ENCODE peak calls at places on chromosome 10, in eight cellular contexts. N, O, Q, Y, F, H, T and J are unnamed samples.

GRCh38 chr10:63466168-63466935 is 575 bp upstream of the JMJD1C start:
- DNase-seq in N (peak), O (peak), Q (peak), Y (peak), F (peak), H (peak), T (peak), J (peak)

GRCh38 chr10:31526178-31526577 is 207.2 kb downstream of the ZEB1 start:
- DNase-seq in N (no peak), O (no peak), Q (no peak), Y (no peak), F (no peak), H (no peak), T (no peak), J (no peak)

GRCh38 chr10:62430881-62431280 is 56.7 kb downstream of the ZNF365 start:
- DNase-seq in N (no peak), O (no peak), Q (no peak), Y (no peak), F (no peak), H (no peak), T (no peak), J (no peak)

GRCh38 chr10:63266337-63267327 is 133.5 kb downstream of the NRBF2 start:
- DNase-seq in N (no peak), O (no peak), Q (no peak), Y (no peak), F (peak), H (peak), T (no peak), J (no peak)

GRCh38 chr10:28954211-28954610 is 276.9 kb downstream of the BAMBI start:
- DNase-seq in N (no peak), O (no peak), Q (peak), Y (no peak), F (peak), H (no peak), T (no peak), J (no peak)

GRCh38 chr10:44828515-44829142 is 82.5 kb upstream of the TMEM72 start:
- DNase-seq in N (no peak), O (no peak), Q (no peak), Y (no peak), F (peak), H (no peak), T (no peak), J (no peak)

GRCh38 chr10:47404446-47404845 is 20.4 kb upstream of the ZNF488 start:
- DNase-seq in N (no peak), O (no peak), Q (no peak), Y (no peak), F (no peak), H (no peak), T (no peak), J (no peak)

GRCh38 chr10:106625761-106626160 is 538.7 kb downstream of the SORCS1 start:
- DNase-seq in N (no peak), O (no peak), Q (no peak), Y (no peak), F (no peak), H (no peak), T (no peak), J (no peak)

GRCh38 chr10:89793649-89794254 is 92.4 kb downstream of the KIF20B start:
- DNase-seq in N (peak), O (peak), Q (peak), Y (peak), F (peak), H (peak), T (peak), J (peak)

GRCh38 chr10:121788717-121789116 is 139.1 kb downstream of the ATE1 start:
- DNase-seq in N (no peak), O (no peak), Q (no peak), Y (no peak), F (no peak), H (no peak), T (no peak), J (no peak)

GRCh38 chr10:70253878-70254765 is 20.9 kb upstream of the PPA1 start:
- DNase-seq in N (no peak), O (no peak), Q (no peak), Y (no peak), F (no peak), H (no peak), T (no peak), J (no peak)

GRCh38 chr10:75616076-75616475 is 184.7 kb downstream of the LRMDA start:
- DNase-seq in N (no peak), O (no peak), Q (no peak), Y (no peak), F (no peak), H (no peak), T (no peak), J (no peak)

GRCh38 chr10:23106508-23106907 is 11.1 kb downstream of the MSRB2 start:
- DNase-seq in N (no peak), O (no peak), Q (no peak), Y (no peak), F (no peak), H (no peak), T (no peak), J (no peak)

GRCh38 chr10:30820282-30820991 is 190.9 kb upstream of the LYZL2 start:
- DNase-seq in N (no peak), O (no peak), Q (peak), Y (no peak), F (peak), H (no peak), T (no peak), J (no peak)

GRCh38 chr10:7412482-7413251 is 1.8 kb upstream of the SFMBT2 start:
- DNase-seq in N (no peak), O (no peak), Q (no peak), Y (peak), F (no peak), H (peak), T (peak), J (peak)

GRCh38 chr10:88346151-88346977 is 236.8 kb downstream of the RNLS start:
- DNase-seq in N (no peak), O (no peak), Q (peak), Y (no peak), F (no peak), H (no peak), T (no peak), J (no peak)

GRCh38 chr10:42987121-42987541 is 89.7 kb upstream of the RET start:
- DNase-seq in N (no peak), O (no peak), Q (no peak), Y (no peak), F (no peak), H (no peak), T (no peak), J (no peak)

GRCh38 chr10:77036993-77037734 is 600.4 kb downstream of the KCNMA1 start:
- DNase-seq in N (no peak), O (no peak), Q (no peak), Y (no peak), F (peak), H (no peak), T (peak), J (no peak)

GRCh38 chr10:24299587-24300258 is 90.8 kb downstream of the KIAA1217 start:
- DNase-seq in N (no peak), O (no peak), Q (peak), Y (no peak), F (peak), H (no peak), T (no peak), J (no peak)

GRCh38 chr10:133364645-133365431 is 7.0 kb upstream of the FUOM start:
- DNase-seq in N (no peak), O (no peak), Q (no peak), Y (no peak), F (no peak), H (no peak), T (no peak), J (no peak)